ENCODE peak calls at places on chromosomes 6 and 20, in seven cellular contexts. One of them, this sample, is unnamed.

GRCh38 chr20:52242237-52243230 is 51.0 kb upstream of the ZFP64 start:
- DNase-seq in nephron progenitor cell: no peak
- DNase-seq in heart left ventricle: no peak
- DNase-seq in HFFc6: peak
- DNase-seq in heart right ventricle: no peak
- DNase-seq in foreskin fibroblast: no peak
- DNase-seq in CD8-positive, alpha-beta T cell: no peak
- DNase-seq in this sample: no peak

GRCh38 chr6:144248470-144249301 is 36.4 kb upstream of the UTRN start:
- DNase-seq in nephron progenitor cell: no peak
- DNase-seq in heart left ventricle: no peak
- DNase-seq in HFFc6: peak
- DNase-seq in heart right ventricle: no peak
- DNase-seq in foreskin fibroblast: peak
- DNase-seq in CD8-positive, alpha-beta T cell: no peak
- DNase-seq in this sample: peak

GRCh38 chr6:15313367-15313766 is 67.5 kb downstream of the JARID2 start:
- DNase-seq in nephron progenitor cell: no peak
- DNase-seq in heart left ventricle: peak
- DNase-seq in HFFc6: no peak
- DNase-seq in heart right ventricle: peak
- DNase-seq in foreskin fibroblast: no peak
- DNase-seq in CD8-positive, alpha-beta T cell: no peak
- DNase-seq in this sample: no peak

GRCh38 chr20:18279231-18279630 is 9.1 kb upstream of the ZNF133 start:
- DNase-seq in nephron progenitor cell: no peak
- DNase-seq in heart left ventricle: no peak
- DNase-seq in HFFc6: peak
- DNase-seq in heart right ventricle: no peak
- DNase-seq in foreskin fibroblast: no peak
- DNase-seq in CD8-positive, alpha-beta T cell: no peak
- DNase-seq in this sample: no peak

GRCh38 chr6:17986656-17987575 is 519 bp downstream of the KIF13A start:
- DNase-seq in nephron progenitor cell: peak
- DNase-seq in heart left ventricle: peak
- DNase-seq in HFFc6: peak
- DNase-seq in heart right ventricle: peak
- DNase-seq in foreskin fibroblast: peak
- DNase-seq in CD8-positive, alpha-beta T cell: no peak
- DNase-seq in this sample: peak

GRCh38 chr20:10177326-10177725 is 41.3 kb upstream of the SNAP25 start:
- DNase-seq in nephron progenitor cell: no peak
- DNase-seq in heart left ventricle: no peak
- DNase-seq in HFFc6: no peak
- DNase-seq in heart right ventricle: no peak
- DNase-seq in foreskin fibroblast: peak
- DNase-seq in CD8-positive, alpha-beta T cell: no peak
- DNase-seq in this sample: no peak

GRCh38 chr6:52788478-52788877 is 15.1 kb downstream of the GSTA1 start:
- DNase-seq in nephron progenitor cell: no peak
- DNase-seq in heart left ventricle: no peak
- DNase-seq in HFFc6: no peak
- DNase-seq in heart right ventricle: no peak
- DNase-seq in foreskin fibroblast: no peak
- DNase-seq in CD8-positive, alpha-beta T cell: no peak
- DNase-seq in this sample: no peak

GRCh38 chr6:83127976-83128375 is 60.5 kb downstream of the DOP1A start:
- DNase-seq in nephron progenitor cell: no peak
- DNase-seq in heart left ventricle: no peak
- DNase-seq in HFFc6: peak
- DNase-seq in heart right ventricle: no peak
- DNase-seq in foreskin fibroblast: no peak
- DNase-seq in CD8-positive, alpha-beta T cell: no peak
- DNase-seq in this sample: no peak

GRCh38 chr6:43734294-43734665 is 35.7 kb upstream of the VEGFA start:
- DNase-seq in nephron progenitor cell: no peak
- DNase-seq in heart left ventricle: no peak
- DNase-seq in HFFc6: no peak
- DNase-seq in heart right ventricle: no peak
- DNase-seq in foreskin fibroblast: no peak
- DNase-seq in CD8-positive, alpha-beta T cell: no peak
- DNase-seq in this sample: no peak

GRCh38 chr20:41181567-41181966 is 44.2 kb downstream of the PLCG1 start:
- DNase-seq in nephron progenitor cell: no peak
- DNase-seq in heart left ventricle: no peak
- DNase-seq in HFFc6: no peak
- DNase-seq in heart right ventricle: peak
- DNase-seq in foreskin fibroblast: no peak
- DNase-seq in CD8-positive, alpha-beta T cell: no peak
- DNase-seq in this sample: no peak

GRCh38 chr6:40962241-40962640 is 76.8 kb downstream of the UNC5CL start:
- DNase-seq in nephron progenitor cell: no peak
- DNase-seq in heart left ventricle: no peak
- DNase-seq in HFFc6: peak
- DNase-seq in heart right ventricle: no peak
- DNase-seq in foreskin fibroblast: peak
- DNase-seq in CD8-positive, alpha-beta T cell: no peak
- DNase-seq in this sample: peak

GRCh38 chr6:75266716-75267291 is 17.8 kb downstream of the TMEM30A start:
- DNase-seq in nephron progenitor cell: no peak
- DNase-seq in heart left ventricle: no peak
- DNase-seq in HFFc6: peak
- DNase-seq in heart right ventricle: no peak
- DNase-seq in foreskin fibroblast: no peak
- DNase-seq in CD8-positive, alpha-beta T cell: no peak
- DNase-seq in this sample: no peak

GRCh38 chr6:134217516-134218140 is 100.3 kb downstream of the SGK1 start:
- DNase-seq in nephron progenitor cell: no peak
- DNase-seq in heart left ventricle: no peak
- DNase-seq in HFFc6: no peak
- DNase-seq in heart right ventricle: no peak
- DNase-seq in foreskin fibroblast: peak
- DNase-seq in CD8-positive, alpha-beta T cell: no peak
- DNase-seq in this sample: no peak

GRCh38 chr6:170584954-170585498 is 589 bp upstream of the PDCD2 start:
- DNase-seq in nephron progenitor cell: no peak
- DNase-seq in heart left ventricle: no peak
- DNase-seq in HFFc6: no peak
- DNase-seq in heart right ventricle: no peak
- DNase-seq in foreskin fibroblast: no peak
- DNase-seq in CD8-positive, alpha-beta T cell: no peak
- DNase-seq in this sample: no peak

GRCh38 chr20:21391495-21392298 is 5.6 kb downstream of the NKX2-4 start:
- DNase-seq in nephron progenitor cell: peak
- DNase-seq in heart left ventricle: no peak
- DNase-seq in HFFc6: no peak
- DNase-seq in heart right ventricle: no peak
- DNase-seq in foreskin fibroblast: no peak
- DNase-seq in CD8-positive, alpha-beta T cell: no peak
- DNase-seq in this sample: no peak

GRCh38 chr6:52503853-52504777 is 72.7 kb downstream of the TRAM2 start:
- DNase-seq in nephron progenitor cell: no peak
- DNase-seq in heart left ventricle: peak
- DNase-seq in HFFc6: peak
- DNase-seq in heart right ventricle: peak
- DNase-seq in foreskin fibroblast: no peak
- DNase-seq in CD8-positive, alpha-beta T cell: no peak
- DNase-seq in this sample: peak

GRCh38 chr6:9593566-9593965 is 821.3 kb downstream of the TFAP2A start:
- DNase-seq in nephron progenitor cell: no peak
- DNase-seq in heart left ventricle: no peak
- DNase-seq in HFFc6: peak
- DNase-seq in heart right ventricle: no peak
- DNase-seq in foreskin fibroblast: no peak
- DNase-seq in CD8-positive, alpha-beta T cell: no peak
- DNase-seq in this sample: no peak

GRCh38 chr20:34368547-34368946 is 5.5 kb downstream of the ITCH start:
- DNase-seq in nephron progenitor cell: no peak
- DNase-seq in heart left ventricle: no peak
- DNase-seq in HFFc6: no peak
- DNase-seq in heart right ventricle: no peak
- DNase-seq in foreskin fibroblast: no peak
- DNase-seq in CD8-positive, alpha-beta T cell: no peak
- DNase-seq in this sample: no peak

GRCh38 chr20:14826926-14827325 is 489.5 kb upstream of the FLRT3 start:
- DNase-seq in nephron progenitor cell: no peak
- DNase-seq in heart left ventricle: no peak
- DNase-seq in HFFc6: no peak
- DNase-seq in heart right ventricle: no peak
- DNase-seq in foreskin fibroblast: no peak
- DNase-seq in CD8-positive, alpha-beta T cell: no peak
- DNase-seq in this sample: no peak

GRCh38 chr6:11595903-11596302 is 58.4 kb downstream of the TMEM170B start:
- DNase-seq in nephron progenitor cell: no peak
- DNase-seq in heart left ventricle: no peak
- DNase-seq in HFFc6: no peak
- DNase-seq in heart right ventricle: no peak
- DNase-seq in foreskin fibroblast: no peak
- DNase-seq in CD8-positive, alpha-beta T cell: no peak
- DNase-seq in this sample: peak
- TF ChIP-seq CTCF in nephron progenitor cell: no peak
- TF ChIP-seq CTCF in heart left ventricle: no peak
- TF ChIP-seq CTCF in HFFc6: peak
- TF ChIP-seq CTCF in heart right ventricle: no peak
- TF ChIP-seq CTCF in foreskin fibroblast: no peak
- TF ChIP-seq CTCF in CD8-positive, alpha-beta T cell: no peak
- TF ChIP-seq CTCF in this sample: peak

GRCh38 chr20:217266-217665 is 9.8 kb upstream of the DEFB129 start:
- DNase-seq in nephron progenitor cell: no peak
- DNase-seq in heart left ventricle: no peak
- DNase-seq in HFFc6: no peak
- DNase-seq in heart right ventricle: peak
- DNase-seq in foreskin fibroblast: no peak
- DNase-seq in CD8-positive, alpha-beta T cell: no peak
- DNase-seq in this sample: no peak

GRCh38 chr20:221258-221830 is 5.7 kb upstream of the DEFB129 start:
- DNase-seq in nephron progenitor cell: no peak
- DNase-seq in heart left ventricle: no peak
- DNase-seq in HFFc6: no peak
- DNase-seq in heart right ventricle: no peak
- DNase-seq in foreskin fibroblast: no peak
- DNase-seq in CD8-positive, alpha-beta T cell: no peak
- DNase-seq in this sample: no peak

GRCh38 chr20:215796-216195 is 11.3 kb upstream of the DEFB129 start:
- DNase-seq in nephron progenitor cell: no peak
- DNase-seq in heart left ventricle: no peak
- DNase-seq in HFFc6: no peak
- DNase-seq in heart right ventricle: no peak
- DNase-seq in foreskin fibroblast: no peak
- DNase-seq in CD8-positive, alpha-beta T cell: no peak
- DNase-seq in this sample: no peak

GRCh38 chr20:214383-214782 is 12.7 kb upstream of the DEFB129 start:
- DNase-seq in nephron progenitor cell: no peak
- DNase-seq in heart left ventricle: no peak
- DNase-seq in HFFc6: no peak
- DNase-seq in heart right ventricle: no peak
- DNase-seq in foreskin fibroblast: no peak
- DNase-seq in CD8-positive, alpha-beta T cell: no peak
- DNase-seq in this sample: no peak

DNA sequence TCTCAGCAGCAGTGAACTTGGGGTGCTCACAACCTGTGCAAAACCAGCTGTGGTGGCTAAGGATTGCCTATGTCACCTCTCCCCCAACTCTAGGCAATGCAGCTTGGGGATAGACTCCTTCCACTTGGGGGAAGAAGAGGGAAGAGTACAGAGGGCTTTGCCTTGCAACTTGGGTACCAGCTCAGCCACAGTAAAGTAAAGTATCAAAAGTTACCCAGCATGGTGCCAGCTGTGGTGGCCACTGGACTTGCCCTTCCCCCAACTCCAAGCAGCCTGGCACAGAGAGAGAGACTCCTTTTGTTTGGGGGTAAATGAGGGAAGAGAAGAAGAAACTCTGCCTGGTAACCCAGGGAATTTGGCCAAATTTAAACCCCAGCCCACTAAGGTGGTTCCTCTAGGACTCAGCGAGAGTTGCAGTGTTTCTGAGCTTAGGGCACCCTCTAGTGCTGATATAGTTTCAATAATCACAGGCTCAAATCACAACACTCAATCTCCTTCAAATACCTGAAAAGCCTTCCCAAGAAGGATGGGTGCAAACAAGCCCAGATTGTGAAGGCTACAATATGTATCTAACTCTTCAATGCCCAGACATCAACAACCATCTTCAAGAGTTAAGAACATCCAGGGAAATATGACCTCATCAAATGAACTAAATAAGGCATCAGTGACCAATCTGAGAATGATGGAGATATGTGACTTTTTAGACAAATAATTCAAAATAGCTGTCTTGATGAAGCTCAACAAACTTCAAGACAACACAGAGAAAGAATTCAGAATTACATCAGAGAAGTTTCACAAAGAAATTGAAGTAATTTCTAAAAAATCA is 7.6 kb upstream of the DEFB129 start:
- DNase-seq in nephron progenitor cell: peak
- DNase-seq in heart left ventricle: no peak
- DNase-seq in HFFc6: peak
- DNase-seq in heart right ventricle: no peak
- DNase-seq in foreskin fibroblast: no peak
- DNase-seq in CD8-positive, alpha-beta T cell: no peak
- DNase-seq in this sample: peak
- TF ChIP-seq CTCF in nephron progenitor cell: peak
- TF ChIP-seq CTCF in heart left ventricle: peak
- TF ChIP-seq CTCF in HFFc6: peak
- TF ChIP-seq CTCF in heart right ventricle: peak
- TF ChIP-seq CTCF in foreskin fibroblast: peak
- TF ChIP-seq CTCF in CD8-positive, alpha-beta T cell: no peak
- TF ChIP-seq CTCF in this sample: peak

GRCh38 chr20:1811621-1812498 is 83.3 kb upstream of the SIRPA start:
- DNase-seq in nephron progenitor cell: no peak
- DNase-seq in heart left ventricle: no peak
- DNase-seq in HFFc6: no peak
- DNase-seq in heart right ventricle: no peak
- DNase-seq in foreskin fibroblast: no peak
- DNase-seq in CD8-positive, alpha-beta T cell: no peak
- DNase-seq in this sample: no peak
- TF ChIP-seq CTCF in nephron progenitor cell: no peak
- TF ChIP-seq CTCF in heart left ventricle: no peak
- TF ChIP-seq CTCF in HFFc6: peak
- TF ChIP-seq CTCF in heart right ventricle: no peak
- TF ChIP-seq CTCF in foreskin fibroblast: no peak
- TF ChIP-seq CTCF in CD8-positive, alpha-beta T cell: no peak
- TF ChIP-seq CTCF in this sample: no peak

DNA sequence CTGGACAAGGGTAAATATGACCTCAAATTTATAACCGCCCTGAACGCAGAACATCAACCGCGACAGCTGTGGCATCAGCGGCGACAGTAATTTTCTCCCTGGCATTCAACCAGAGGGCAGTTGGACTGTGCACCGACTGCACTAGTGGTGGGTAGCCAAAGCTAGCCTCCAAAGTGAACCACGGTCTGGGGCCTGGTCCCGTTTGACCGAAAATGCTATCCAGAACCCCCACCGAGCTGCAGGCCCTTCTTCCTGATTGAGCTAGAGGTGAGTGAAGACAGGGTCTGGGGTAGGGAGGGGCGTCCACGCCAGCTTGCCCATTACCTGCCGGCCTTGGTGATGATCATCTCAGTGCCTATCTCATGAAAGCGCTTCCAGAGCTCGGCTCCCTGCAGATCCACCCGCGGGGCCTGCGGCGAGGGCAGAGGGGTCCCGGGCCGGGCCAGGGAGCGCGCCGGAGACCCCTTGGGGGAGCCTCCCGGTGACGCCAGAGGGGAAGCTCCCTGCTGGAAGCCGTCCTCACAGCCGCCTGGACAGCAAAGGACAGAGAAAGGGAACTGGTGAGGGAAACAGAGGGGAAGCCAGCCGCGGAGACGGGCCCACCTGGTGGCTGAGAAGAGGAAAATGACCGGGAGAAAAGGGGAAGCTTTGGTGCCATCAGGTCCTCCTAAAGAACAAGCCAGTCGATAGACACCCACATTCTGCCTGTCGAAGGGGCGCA is 2.0 kb downstream of the TBX18 start:
- DNase-seq in nephron progenitor cell: peak
- DNase-seq in heart left ventricle: no peak
- DNase-seq in HFFc6: peak
- DNase-seq in heart right ventricle: no peak
- DNase-seq in foreskin fibroblast: no peak
- DNase-seq in CD8-positive, alpha-beta T cell: no peak
- DNase-seq in this sample: no peak
- TF ChIP-seq CTCF in nephron progenitor cell: no peak
- TF ChIP-seq CTCF in heart left ventricle: no peak
- TF ChIP-seq CTCF in HFFc6: peak
- TF ChIP-seq CTCF in heart right ventricle: peak
- TF ChIP-seq CTCF in foreskin fibroblast: peak
- TF ChIP-seq CTCF in CD8-positive, alpha-beta T cell: no peak
- TF ChIP-seq CTCF in this sample: peak